ENCODE peak calls at places on chromosome 22, in eight cellular contexts. Q is activated T-cell treated with anti-CD3 and anti-CD28 coated beads for 4 hours, S is substantia nigra, F is endodermal cell, Z is body of pancreas, O is WTC11, M is Calu3, U is GM04503. V is an unnamed sample.

GRCh38 chr22:37639771-37640590 is 512 bp downstream of the SH3BP1 start:
- DNase-seq in U (no peak), F (peak), S (no peak), Q (no peak), M (no peak), O (peak), Z (no peak), V (no peak)

GRCh38 chr22:43326342-43326825 is 16.8 kb downstream of the SCUBE1 start:
- DNase-seq in S (no peak), Z (no peak), F (no peak), O (no peak), U (no peak), M (no peak), Q (no peak), V (no peak)

GRCh38 chr22:31952459-31952858 is 8.1 kb downstream of the YWHAH start:
- DNase-seq in Z (peak), S (no peak), O (no peak), U (peak), M (no peak), F (no peak), Q (no peak), V (no peak)

GRCh38 chr22:36563444-36563843 is 34.5 kb upstream of the EIF3D start:
- DNase-seq in O (no peak), Z (no peak), S (no peak), Q (no peak), U (no peak), F (peak), M (no peak), V (no peak)

GRCh38 chr22:44005524-44005923 is 18.6 kb upstream of the PARVB start:
- DNase-seq in U (no peak), F (no peak), M (no peak), S (no peak), Q (no peak), O (no peak), Z (no peak), V (no peak)

GRCh38 chr22:47207846-47208554 is 445.6 kb downstream of the TBC1D22A start:
- DNase-seq in S (no peak), F (peak), O (no peak), M (no peak), Z (no peak), Q (no peak), U (no peak), V (no peak)

GRCh38 chr22:36084717-36085116 is 56.1 kb upstream of the RBFOX2 start:
- DNase-seq in Q (no peak), O (no peak), S (no peak), Z (no peak), F (no peak), M (no peak), U (no peak), V (peak)

GRCh38 chr22:21951931-21952465 is 650 bp downstream of the PPM1F start:
- DNase-seq in F (peak), U (no peak), Q (no peak), S (no peak), Z (peak), O (peak), M (peak), V (peak)

GRCh38 chr22:43094085-43094484 is 4.9 kb upstream of the TTLL1 start:
- DNase-seq in F (peak), Z (peak), M (peak), U (no peak), O (no peak), S (no peak), Q (no peak), V (peak)

GRCh38 chr22:24550028-24550901 is 4.7 kb downstream of the GUCD1 start:
- DNase-seq in U (no peak), F (no peak), O (no peak), S (no peak), Z (peak), M (peak), Q (no peak), V (peak)

GRCh38 chr22:41940853-41941765 is 5.8 kb downstream of the CENPM start:
- DNase-seq in M (peak), Q (peak), S (peak), Z (peak), U (peak), F (peak), O (peak), V (peak)

GRCh38 chr22:21681566-21682370 is 16.0 kb downstream of the PPIL2 start:
- DNase-seq in F (peak), Z (no peak), Q (no peak), M (no peak), U (no peak), O (no peak), S (no peak), V (no peak)

GRCh38 chr22:23542933-23543332 is 37.2 kb downstream of the IGLL1 start:
- DNase-seq in F (no peak), Z (no peak), U (no peak), O (no peak), Q (no peak), M (no peak), S (no peak), V (no peak)

GRCh38 chr22:22692707-22693530 is 48.5 kb downstream of the GGTLC2 start:
- DNase-seq in M (peak), F (peak), S (no peak), U (peak), Z (peak), Q (peak), O (peak), V (peak)

GRCh38 chr22:48951836-48952235 is 875.8 kb downstream of the BRD1 start:
- DNase-seq in M (no peak), Q (no peak), Z (no peak), U (no peak), S (no peak), O (no peak), F (peak), V (no peak)

GRCh38 chr22:21860640-21861039 is 6.8 kb downstream of the MAPK1 start:
- DNase-seq in U (no peak), F (no peak), Q (no peak), O (no peak), Z (no peak), M (no peak), S (no peak), V (no peak)

GRCh38 chr22:34877506-34877905 is 188.5 kb upstream of the ISX start:
- DNase-seq in O (no peak), Z (no peak), U (no peak), M (no peak), Q (no peak), F (no peak), S (no peak), V (no peak)

GRCh38 chr22:26377170-26377825 is 51.8 kb upstream of the ASPHD2 start:
- DNase-seq in S (no peak), O (no peak), Z (no peak), U (no peak), M (no peak), F (peak), Q (no peak), V (no peak)

GRCh38 chr22:26513852-26514251 is 1.6 kb upstream of the TFIP11 start:
- DNase-seq in Z (no peak), F (no peak), S (no peak), U (no peak), Q (no peak), O (no peak), M (no peak), V (no peak)

GRCh38 chr22:49789289-49790141 is 38.2 kb downstream of the BRD1 start:
- DNase-seq in Q (peak), U (no peak), S (no peak), M (no peak), Z (peak), F (no peak), O (no peak), V (no peak)

GRCh38 chr22:22776121-22776520 is 111.5 kb upstream of the IGLL5 start:
- DNase-seq in Z (no peak), S (no peak), F (no peak), O (no peak), Q (no peak), M (no peak), U (no peak), V (no peak)

GRCh38 chr22:44023404-44024287 is 456 bp upstream of the PARVB start:
- DNase-seq in U (no peak), F (peak), O (peak), S (peak), Z (no peak), M (peak), Q (no peak), V (no peak)

GRCh38 chr22:50115693-50116092 is 25.9 kb downstream of the MOV10L1 start:
- DNase-seq in Q (no peak), Z (no peak), F (no peak), U (no peak), M (no peak), S (no peak), O (no peak), V (no peak)

GRCh38 chr22:41001722-41002122 is 50.5 kb downstream of the RBX1 start:
- DNase-seq in Z (peak), U (no peak), F (no peak), M (peak), Q (no peak), S (no peak), O (no peak), V (peak)

GRCh38 chr22:25692965-25693565 is 48.9 kb upstream of the MYO18B start:
- DNase-seq in M (no peak), Z (no peak), Q (no peak), F (no peak), U (no peak), S (no peak), O (no peak), V (no peak)

GRCh38 chr22:28799125-28799833 is 1.1 kb downstream of the XBP1 start:
- DNase-seq in F (no peak), O (no peak), Z (peak), Q (peak), M (peak), S (no peak), U (peak), V (peak)

GRCh38 chr22:36741204-36741793 is 34.6 kb downstream of the IFT27 start:
- DNase-seq in O (no peak), Z (no peak), S (no peak), F (peak), Q (no peak), M (no peak), U (no peak), V (no peak)

GRCh38 chr22:16774911-16775529 is 50.2 kb downstream of the XKR3 start:
- DNase-seq in O (no peak), U (no peak), F (no peak), Z (no peak), S (no peak), M (no peak), Q (no peak), V (no peak)

GRCh38 chr22:37330200-37331033 is 48.1 kb downstream of the CYTH4 start:
- DNase-seq in M (peak), S (peak), Z (peak), O (peak), U (no peak), F (peak), Q (no peak), V (peak)

GRCh38 chr22:30444632-30445437 is 19.3 kb downstream of the MTFP1 start:
- DNase-seq in O (peak), Z (peak), Q (peak), U (no peak), S (peak), M (peak), F (peak), V (peak)

GRCh38 chr22:48717076-48717810 is 1110.4 kb downstream of the BRD1 start:
- DNase-seq in S (no peak), M (no peak), U (no peak), F (peak), O (no peak), Q (no peak), Z (no peak), V (no peak)

GRCh38 chr22:41330169-41330568 is 28.8 kb downstream of the ZC3H7B start:
- DNase-seq in M (no peak), Z (no peak), F (no peak), Q (no peak), S (no peak), U (no peak), O (no peak), V (no peak)

GRCh38 chr22:47333625-47334024 is 571.2 kb downstream of the TBC1D22A start:
- DNase-seq in Q (no peak), U (peak), O (no peak), S (no peak), F (no peak), M (peak), Z (peak), V (no peak)

GRCh38 chr22:46738642-46738960 is 549 bp upstream of the CERK start:
- DNase-seq in O (peak), S (no peak), Q (no peak), M (no peak), U (no peak), F (peak), Z (no peak), V (no peak)

GRCh38 chr22:18952022-18952421 is 15.9 kb upstream of the PRODH start:
- DNase-seq in F (no peak), M (no peak), S (no peak), U (no peak), Z (no peak), Q (no peak), O (no peak), V (no peak)